ENCODE peak calls at places on chromosomes 13 and 19, in eight cellular contexts. V, Q, P, T, E, M, O and X are unnamed samples.

GRCh38 chr13:32010137-32010536 is 21.4 kb upstream of the FRY start:
- DNase-seq in V (no peak), Q (no peak), P (no peak), T (peak), E (no peak), M (no peak), O (no peak), X (no peak)

GRCh38 chr13:47334173-47334572 is 437.3 kb upstream of the HTR2A start:
- DNase-seq in V (no peak), Q (no peak), P (no peak), T (no peak), E (no peak), M (no peak), O (no peak), X (peak)

GRCh38 chr19:15120135-15121026 is 13.2 kb downstream of the SYDE1 start:
- DNase-seq in V (no peak), Q (no peak), P (no peak), T (no peak), E (no peak), M (peak), O (no peak), X (no peak)

GRCh38 chr19:1360818-1361461 is 22.8 kb upstream of the NDUFS7 start:
- DNase-seq in V (peak), Q (peak), P (peak), T (no peak), E (no peak), M (no peak), O (no peak), X (peak)

GRCh38 chr13:75195479-75196111 is 286.4 kb downstream of the TBC1D4 start:
- DNase-seq in V (no peak), Q (no peak), P (peak), T (no peak), E (no peak), M (peak), O (no peak), X (peak)

GRCh38 chr13:90374183-90374582 is 973.3 kb upstream of the MIR17HG start:
- DNase-seq in V (no peak), Q (no peak), P (no peak), T (no peak), E (no peak), M (no peak), O (no peak), X (no peak)

GRCh38 chr13:98083507-98083906 is 59.4 kb upstream of the FARP1 start:
- DNase-seq in V (no peak), Q (no peak), P (no peak), T (no peak), E (no peak), M (no peak), O (no peak), X (peak)

GRCh38 chr19:33206261-33207039 is 12.3 kb downstream of the LRP3 start:
- DNase-seq in V (no peak), Q (no peak), P (no peak), T (no peak), E (no peak), M (no peak), O (no peak), X (no peak)

GRCh38 chr13:82370306-82370705 is 1512.0 kb downstream of the SLITRK1 start:
- DNase-seq in V (no peak), Q (no peak), P (no peak), T (no peak), E (no peak), M (peak), O (peak), X (peak)

GRCh38 chr13:81596224-81596753 is 1255.4 kb upstream of the SPRY2 start:
- DNase-seq in V (no peak), Q (no peak), P (no peak), T (no peak), E (no peak), M (no peak), O (no peak), X (no peak)

GRCh38 chr13:108957369-108958012 is 328.1 kb downstream of the MYO16 start:
- DNase-seq in V (no peak), Q (no peak), P (no peak), T (peak), E (no peak), M (peak), O (peak), X (peak)

GRCh38 chr19:709196-709964 is 645 bp downstream of the PALM start:
- DNase-seq in V (no peak), Q (no peak), P (peak), T (no peak), E (no peak), M (no peak), O (no peak), X (no peak)

GRCh38 chr19:2534374-2535050 is 58.6 kb downstream of the GADD45B start:
- DNase-seq in V (no peak), Q (no peak), P (no peak), T (no peak), E (no peak), M (peak), O (no peak), X (peak)

GRCh38 chr19:56712609-56713008 is 41.1 kb upstream of the ZNF835 start:
- DNase-seq in V (no peak), Q (no peak), P (no peak), T (no peak), E (no peak), M (peak), O (no peak), X (no peak)

GRCh38 chr19:55244004-55244680 is 14.7 kb downstream of the PPP6R1 start:
- DNase-seq in V (no peak), Q (no peak), P (no peak), T (no peak), E (no peak), M (no peak), O (no peak), X (no peak)

GRCh38 chr19:4140237-4140711 is 13.2 kb upstream of the CREB3L3 start:
- DNase-seq in V (no peak), Q (no peak), P (peak), T (peak), E (no peak), M (peak), O (peak), X (peak)

GRCh38 chr19:15276620-15277019 is 44.4 kb upstream of the EPHX3 start:
- DNase-seq in V (no peak), Q (no peak), P (no peak), T (no peak), E (no peak), M (no peak), O (peak), X (no peak)

GRCh38 chr19:31289381-31289880 is 59.8 kb downstream of the TSHZ3 start:
- DNase-seq in V (no peak), Q (no peak), P (no peak), T (no peak), E (no peak), M (no peak), O (no peak), X (no peak)

GRCh38 chr13:32726374-32727037 is 140.3 kb downstream of the PDS5B start:
- DNase-seq in V (no peak), Q (no peak), P (no peak), T (no peak), E (no peak), M (no peak), O (no peak), X (no peak)

GRCh38 chr13:100735494-100735893 is 60.9 kb upstream of the TMTC4 start:
- DNase-seq in V (no peak), Q (no peak), P (no peak), T (no peak), E (no peak), M (no peak), O (no peak), X (no peak)

GRCh38 chr19:49744946-49745381 is 18.1 kb downstream of the TSKS start:
- DNase-seq in V (no peak), Q (no peak), P (no peak), T (no peak), E (no peak), M (peak), O (no peak), X (no peak)

GRCh38 chr13:36173923-36174322 is 40.4 kb downstream of the SOHLH2 start:
- DNase-seq in V (no peak), Q (no peak), P (no peak), T (no peak), E (no peak), M (no peak), O (no peak), X (no peak)

GRCh38 chr19:21838646-21839045 is 2.7 kb upstream of the ZNF43 start:
- DNase-seq in V (no peak), Q (no peak), P (no peak), T (no peak), E (no peak), M (peak), O (no peak), X (no peak)

GRCh38 chr19:289651-290538 is 1.3 kb downstream of the PLPP2 start:
- DNase-seq in V (no peak), Q (no peak), P (no peak), T (peak), E (peak), M (peak), O (peak), X (peak)